ENCODE peak calls at places on chromosomes 5 and 9, in seven cellular contexts. Z is upper lobe of left lung, Y is tibial nerve, M is H1, C is uterus, I is HCT116, Q is sigmoid colon. F is an unnamed sample.
A peak's percentile ranks its signal among the peaks of the same experiment; 100 is the strongest.

GRCh38 chr5:127960126-127960744 is 123.3 kb upstream of the SLC12A2 start:
- DNase-seq in M (no peak), Y (no peak), Z (no peak), C (no peak), Q (no peak), I (no peak), F (no peak)

GRCh38 chr5:1471997-1472963 is 27.0 kb upstream of the SLC6A3 start:
- DNase-seq in C (no peak), Y (no peak), Z (no peak), M (no peak), Q (no peak), I (no peak), F (peak; percentile 21)

GRCh38 chr5:172415615-172416275 is 38.6 kb downstream of the SH3PXD2B start:
- DNase-seq in C (peak; percentile 16), M (no peak), Y (no peak), Q (no peak), I (no peak), Z (peak; percentile 27), F (no peak)

GRCh38 chr5:164013077-164013670 is 507.8 kb downstream of the MAT2B start:
- DNase-seq in M (peak; percentile 41), C (peak; percentile 24), I (peak; percentile 6), Q (peak; percentile 69), Z (no peak), Y (peak; percentile 55), F (peak; percentile 86)

GRCh38 chr5:90915393-90915792 is 356.8 kb downstream of the ADGRV1 start:
- DNase-seq in Z (no peak), Q (no peak), I (no peak), M (no peak), Y (no peak), C (no peak), F (no peak)

GRCh38 chr5:128084228-128085167 is 932 bp downstream of the SLC12A2 start:
- DNase-seq in Q (peak; percentile 78), M (no peak), Y (no peak), Z (peak; percentile 89), I (no peak), C (peak; percentile 33), F (peak; percentile 71)

GRCh38 chr5:93209476-93209875 is 371.5 kb downstream of the NR2F1-AS1 start:
- DNase-seq in Y (no peak), M (no peak), I (no peak), C (no peak), Z (no peak), Q (no peak), F (no peak)

GRCh38 chr5:7540806-7541205 is 144.9 kb downstream of the ADCY2 start:
- DNase-seq in Y (no peak), C (no peak), Z (no peak), M (no peak), Q (no peak), I (no peak), F (no peak)

GRCh38 chr5:134600600-134600999 is 32.0 kb downstream of the SAR1B start:
- DNase-seq in C (no peak), Q (no peak), Z (no peak), Y (no peak), M (no peak), I (no peak), F (no peak)

GRCh38 chr9:3526903-3527652 is 1.3 kb upstream of the RFX3 start:
- DNase-seq in M (no peak), Z (no peak), C (peak; percentile 11), Q (no peak), I (peak; percentile 33), Y (peak; percentile 20), F (no peak)

GRCh38 chr5:65075623-65076250 is 307.0 kb downstream of the CWC27 start:
- DNase-seq in Q (no peak), I (no peak), C (peak; percentile 14), M (no peak), Y (no peak), Z (no peak), F (no peak)

GRCh38 chr5:105501315-105501714 is 1938.7 kb upstream of the NUDT12 start:
- DNase-seq in Y (no peak), I (no peak), M (no peak), Q (no peak), C (no peak), Z (no peak), F (no peak)

GRCh38 chr9:98314381-98315066 is 59.1 kb upstream of the TBC1D2 start:
- DNase-seq in I (no peak), Q (no peak), Y (no peak), C (no peak), Z (no peak), M (no peak), F (no peak)

GRCh38 chr9:111957856-111958631 is 61.4 kb downstream of the UGCG start:
- DNase-seq in Z (no peak), I (no peak), Q (no peak), C (peak; percentile 25), M (no peak), Y (no peak), F (no peak)

GRCh38 chr9:98411981-98412561 is 156.6 kb upstream of the TBC1D2 start:
- DNase-seq in Q (no peak), C (no peak), Z (no peak), I (no peak), Y (no peak), M (no peak), F (no peak)

GRCh38 chr5:127958421-127959011 is 125.0 kb upstream of the SLC12A2 start:
- DNase-seq in C (no peak), Y (no peak), I (no peak), Q (no peak), M (no peak), Z (no peak), F (no peak)

GRCh38 chr5:170250810-170251317 is 18.1 kb downstream of the C5orf58 start:
- DNase-seq in M (no peak), Y (no peak), Z (no peak), C (no peak), I (no peak), Q (no peak), F (no peak)

GRCh38 chr5:140261403-140262171 is 41.3 kb downstream of the PFDN1 start:
- DNase-seq in Z (no peak), C (peak; percentile 87), Q (peak; percentile 88), I (peak; percentile 79), Y (peak; percentile 67), M (no peak), F (peak; percentile 74)

GRCh38 chr9:124834586-124834985 is 18.7 kb upstream of the WDR38 start:
- DNase-seq in Z (no peak), Q (no peak), I (peak; percentile 84), Y (no peak), M (no peak), C (no peak), F (peak; percentile 83)

GRCh38 chr9:112887377-112887776 is 3.3 kb downstream of the SLC46A2 start:
- DNase-seq in Z (no peak), I (no peak), Y (peak; percentile 19), Q (no peak), C (no peak), M (peak; percentile 34), F (no peak)

GRCh38 chr5:143065185-143065584 is 295.0 kb downstream of the ARHGAP26 start:
- DNase-seq in Y (peak; percentile 29), Z (no peak), I (no peak), Q (no peak), C (peak; percentile 36), M (no peak), F (no peak)

GRCh38 chr5:57986746-57987145 is 473.1 kb downstream of the PLK2 start:
- DNase-seq in Y (no peak), Z (no peak), Q (no peak), C (no peak), I (no peak), M (no peak), F (no peak)

GRCh38 chr9:131319486-131319885 is 30.0 kb downstream of the PLPP7 start:
- DNase-seq in M (no peak), Q (peak; percentile 59), C (no peak), Z (no peak), Y (peak; percentile 37), I (no peak), F (no peak)

GRCh38 chr5:121949885-121950284 is 11.9 kb upstream of the SRFBP1 start:
- DNase-seq in Z (no peak), I (peak; percentile 29), M (no peak), C (no peak), Y (peak; percentile 21), Q (no peak), F (peak; percentile 49)

GRCh38 chr9:18632624-18633407 is 158.9 kb downstream of the ADAMTSL1 start:
- DNase-seq in I (no peak), M (no peak), Q (no peak), C (peak; percentile 52), Z (no peak), Y (no peak), F (no peak)

GRCh38 chr5:75617746-75618352 is 6.6 kb downstream of the ANKDD1B start:
- DNase-seq in I (no peak), C (no peak), Q (no peak), Y (no peak), Z (no peak), M (no peak), F (no peak)

GRCh38 chr5:150036513-150036912 is 36.0 kb downstream of the HMGXB3 start:
- DNase-seq in Z (no peak), Q (no peak), Y (no peak), M (no peak), I (no peak), C (peak; percentile 55), F (no peak)

GRCh38 chr9:129163753-129164152 is 14.3 kb downstream of the IER5L start:
- DNase-seq in Y (no peak), I (no peak), Q (peak; percentile 69), M (no peak), Z (no peak), C (no peak), F (no peak)
- H3K27ac ChIP-seq in Y (peak overlapping the region; percentile 74), I (peak overlapping the region; percentile 33), Q (peak overlapping the region; percentile 70), M (no peak overlapping the region), Z (peak overlapping the region; percentile 58), C (peak overlapping the region; percentile 62), F (peak overlapping the region; percentile 63)

DNA sequence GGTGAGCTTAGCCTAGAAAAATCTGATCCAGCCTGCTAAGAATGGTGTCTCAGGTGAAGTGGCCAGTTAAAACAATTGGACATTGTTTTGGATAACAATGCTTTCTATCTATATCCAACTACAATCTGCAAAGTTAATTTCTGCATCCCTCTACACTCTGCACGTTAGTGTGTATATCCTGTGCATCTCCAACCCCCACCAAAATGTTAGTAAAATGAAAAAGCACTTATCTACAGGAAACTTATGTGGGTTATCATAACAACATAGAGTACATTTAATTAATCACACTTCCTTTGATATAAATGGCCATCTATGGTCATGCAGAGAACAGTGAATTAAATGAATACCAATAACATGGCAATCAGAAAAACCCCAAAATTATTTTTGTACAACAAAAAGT is 158.7 kb downstream of the NFIB start:
- DNase-seq in Q (no peak), C (no peak), Z (no peak), Y (no peak), I (no peak), M (no peak), F (no peak)
- TF ChIP-seq POLR2A in Q (no peak), C (no peak), Z (no peak), Y (no peak), I (no peak), M (no peak), F (no peak)

DNA sequence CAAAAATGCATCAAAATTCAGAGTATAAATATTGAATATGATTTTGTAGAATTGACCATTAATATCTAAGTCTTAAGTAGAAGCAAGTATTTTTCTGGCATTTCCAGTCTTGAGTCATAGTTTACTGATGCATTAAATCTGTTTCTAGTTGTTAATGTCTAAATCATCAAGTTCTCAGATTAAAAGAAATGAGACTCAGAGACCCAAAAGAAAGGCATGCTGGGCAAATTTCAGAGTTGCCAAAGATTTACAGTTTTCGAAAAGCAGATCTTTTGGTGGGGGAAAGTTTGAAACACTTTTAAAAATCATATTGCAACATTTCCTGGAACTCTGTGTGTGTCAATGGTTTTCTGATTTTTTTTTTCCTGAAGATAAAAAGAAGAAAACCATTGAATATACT is 60.9 kb downstream of the ANKRD55 start:
- DNase-seq in C (no peak), I (no peak), Z (no peak), Q (no peak), M (no peak), Y (no peak), F (no peak)
- H3K27ac ChIP-seq in C (no peak overlapping the region), I (no peak overlapping the region), Z (peak overlapping the region; percentile 27), Q (no peak overlapping the region), M (no peak overlapping the region), Y (no peak overlapping the region), F (no peak overlapping the region)

GRCh38 chr9:128149001-128149701 is at the start of gene LCN2:
- DNase-seq in I (peak; percentile 48), Q (no peak), M (no peak), C (no peak), Z (no peak), Y (no peak), F (peak; percentile 60)
- TF ChIP-seq POLR2A in I (no peak), Q (no peak), M (no peak), C (no peak), Z (peak; percentile 27), Y (no peak), F (no peak)

F was measured in Peyer's patch.